ENCODE peak calls at places on chromosome 16, in four cellular contexts. G is breast epithelium, H is AG04450, V is H9. U is an unnamed sample.

GRCh38 chr16:30458561-30459394 is 13.1 kb upstream of the SEPHS2 start:
- DNase-seq in G (no peak), H (no peak), V (no peak), U (no peak)

GRCh38 chr16:15487336-15488284 is 53.2 kb downstream of the BMERB1 start:
- DNase-seq in G (no peak), H (no peak), V (no peak), U (no peak)

GRCh38 chr16:24822542-24822941 is 23.2 kb upstream of the SLC5A11 start:
- DNase-seq in G (no peak), H (no peak), V (no peak), U (no peak)

GRCh38 chr16:65062736-65063583 is 58.9 kb downstream of the CDH11 start:
- DNase-seq in G (no peak), H (no peak), V (no peak), U (no peak)

GRCh38 chr16:50591800-50592771 is 43.9 kb downstream of the NKD1 start:
- DNase-seq in G (peak), H (no peak), V (no peak), U (no peak)

GRCh38 chr16:25838724-25839186 is 147.0 kb downstream of the HS3ST4 start:
- DNase-seq in G (no peak), H (peak), V (peak), U (no peak)

GRCh38 chr16:76729525-76729924 is 452.3 kb downstream of the CNTNAP4 start:
- DNase-seq in G (no peak), H (no peak), V (no peak), U (no peak)

GRCh38 chr16:10265770-10266615 is 83.8 kb upstream of the GRIN2A start:
- DNase-seq in G (no peak), H (no peak), V (no peak), U (no peak)

GRCh38 chr16:10355589-10355988 is 30.3 kb upstream of the ATF7IP2 start:
- DNase-seq in G (no peak), H (no peak), V (no peak), U (no peak)

GRCh38 chr16:24568392-24568791 is 29.0 kb downstream of the RBBP6 start:
- DNase-seq in G (no peak), H (no peak), V (no peak), U (no peak)

GRCh38 chr16:68003031-68003430 is 3.7 kb upstream of the DPEP2 start:
- DNase-seq in G (no peak), H (no peak), V (no peak), U (no peak)

GRCh38 chr16:72877374-72878028 is 170.4 kb downstream of the ZFHX3 start:
- DNase-seq in G (no peak), H (no peak), V (no peak), U (no peak)

DNA sequence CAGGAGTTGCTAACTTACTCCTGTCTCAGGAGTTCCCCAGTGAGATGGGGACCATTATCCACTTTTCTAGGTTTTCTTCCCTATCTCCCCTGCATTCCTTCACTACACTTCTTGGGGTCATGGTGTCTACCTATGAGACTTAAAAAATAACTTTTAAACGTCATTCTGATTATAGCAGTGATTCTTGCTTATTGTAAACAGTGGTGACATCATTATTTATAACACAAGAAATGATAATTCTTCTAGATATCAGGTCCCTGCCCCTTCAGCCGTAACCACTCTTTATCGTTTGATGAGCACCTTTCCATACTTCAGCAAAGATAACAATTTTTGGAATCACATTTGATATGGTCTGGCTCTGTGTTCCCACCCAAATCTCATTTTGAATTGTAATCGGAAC is 27.2 kb upstream of the IRX3 start:
- DNase-seq in G (no peak), H (no peak), V (no peak), U (no peak)
- TF ChIP-seq CTCF in G (no peak), H (no peak), V (no peak), U (no peak)

DNA sequence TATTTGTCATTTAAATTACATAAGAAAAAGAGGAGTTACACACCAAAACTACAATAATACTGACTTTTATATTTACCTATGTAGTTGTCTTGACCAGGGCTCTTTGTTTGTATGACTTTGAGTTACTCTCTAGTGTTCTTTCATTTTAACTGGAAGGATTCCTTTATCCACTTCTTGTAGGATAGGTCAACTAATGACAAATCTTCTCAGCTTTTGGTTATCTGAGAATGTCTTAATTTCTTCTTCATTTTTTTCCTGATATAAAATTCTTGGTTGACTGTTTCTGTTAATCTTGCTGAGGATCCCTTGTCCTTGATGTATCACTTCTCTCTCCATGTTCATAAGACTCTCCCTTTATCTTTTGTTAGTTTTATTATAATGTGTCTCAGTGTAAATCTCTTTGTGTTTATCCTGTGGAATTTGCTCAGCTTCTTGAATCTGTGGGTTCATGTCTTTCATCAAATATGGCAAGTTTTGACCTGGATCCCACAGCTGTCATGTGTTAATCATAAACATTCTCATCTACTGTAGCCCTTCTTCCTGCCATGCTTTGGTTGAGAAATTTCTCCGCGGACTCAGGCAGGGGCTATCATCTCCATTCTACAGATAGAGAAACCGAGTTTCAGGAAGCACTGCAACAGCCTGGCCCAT is 5.4 kb downstream of the PRSS41 start:
- DNase-seq in G (no peak), H (no peak), V (no peak), U (no peak)
- TF ChIP-seq CTCF in G (no peak), H (no peak), V (no peak), U (no peak)

GRCh38 chr16:47018223-47018891 is 44.9 kb upstream of the DNAJA2 start:
- DNase-seq in G (peak), H (no peak), V (peak), U (no peak)

GRCh38 chr16:47013910-47014309 is 40.4 kb upstream of the DNAJA2 start:
- DNase-seq in G (no peak), H (no peak), V (peak), U (no peak)

GRCh38 chr16:47016700-47017133 is 43.2 kb upstream of the DNAJA2 start:
- DNase-seq in G (no peak), H (no peak), V (no peak), U (no peak)

GRCh38 chr16:47017636-47018035 is 44.2 kb upstream of the DNAJA2 start:
- DNase-seq in G (no peak), H (no peak), V (peak), U (no peak)

DNA sequence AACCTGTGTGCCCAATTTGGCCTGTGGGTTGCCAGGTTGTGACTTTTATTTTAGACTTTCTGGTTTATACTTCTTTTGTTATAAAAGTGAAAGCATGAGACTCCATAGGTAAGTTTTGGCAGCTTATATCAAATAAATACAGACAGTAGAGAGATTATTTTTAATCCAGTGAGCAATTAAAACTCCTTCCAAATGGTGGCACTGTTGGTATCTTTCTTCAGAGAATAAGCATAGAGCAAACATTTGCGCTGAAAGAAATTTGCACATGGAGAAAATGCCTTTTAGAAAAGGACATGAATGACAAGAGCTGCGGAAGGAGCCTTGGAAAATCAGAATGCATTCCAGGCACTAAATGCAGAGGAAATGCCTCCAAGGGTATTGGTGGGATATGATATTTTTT is 46.1 kb upstream of the DNAJA2 start:
- DNase-seq in G (no peak), H (no peak), V (no peak), U (no peak)
- TF ChIP-seq CTCF in G (no peak), H (peak), V (no peak), U (no peak)

GRCh38 chr16:3017806-3018506 is at the start of gene CLDN6:
- DNase-seq in G (no peak), H (no peak), V (peak), U (no peak)
- TF ChIP-seq CTCF in G (no peak), H (peak), V (peak), U (no peak)

DNA sequence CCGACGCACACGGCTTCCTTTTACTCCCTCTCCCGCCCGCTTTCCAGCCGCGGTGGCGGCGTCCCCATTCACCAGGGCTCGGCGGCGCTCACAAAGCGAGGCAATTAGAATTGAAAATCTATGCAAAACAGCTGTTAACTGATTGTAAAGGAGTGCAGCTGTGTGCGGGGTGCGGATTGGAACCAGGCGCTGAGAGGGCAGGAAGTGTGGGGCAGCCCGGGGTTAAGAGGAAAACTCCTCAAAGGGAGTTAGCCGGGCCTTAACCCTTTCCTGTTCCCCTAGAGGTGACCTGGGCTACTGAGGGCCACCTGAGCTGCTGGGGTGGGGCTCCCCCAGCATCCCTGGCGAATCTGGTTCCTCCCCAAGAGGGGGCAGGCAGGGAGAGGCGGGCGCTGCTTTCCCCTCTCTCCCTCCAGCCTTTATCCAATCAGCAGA is 5.8 kb upstream of the GSE1 start:
- DNase-seq in G (no peak), H (no peak), V (peak), U (no peak)
- TF ChIP-seq CTCF in G (no peak), H (no peak), V (peak), U (no peak)

GRCh38 chr16:71625113-71625850 is 702 bp upstream of the MARVELD3 start:
- DNase-seq in G (no peak), H (no peak), V (no peak), U (no peak)

GRCh38 chr16:71626858-71627213 is 852 bp downstream of the MARVELD3 start:
- DNase-seq in G (no peak), H (no peak), V (peak), U (no peak)

GRCh38 chr16:71627631-71628236 is 1.8 kb downstream of the MARVELD3 start:
- DNase-seq in G (no peak), H (no peak), V (no peak), U (no peak)

GRCh38 chr16:71628810-71629209 is 2.8 kb downstream of the MARVELD3 start:
- DNase-seq in G (peak), H (no peak), V (no peak), U (no peak)

GRCh38 chr16:71626018-71626857 is at the start of gene MARVELD3:
- DNase-seq in G (peak), H (no peak), V (peak), U (no peak)
- TF ChIP-seq CTCF in G (no peak), H (no peak), V (peak), U (no peak)

GRCh38 chr16:8905795-8906591 is 23.8 kb downstream of the LITAFD start:
- DNase-seq in G (no peak), H (no peak), V (peak), U (no peak)
- TF ChIP-seq CTCF in G (no peak), H (peak), V (peak), U (no peak)

DNA sequence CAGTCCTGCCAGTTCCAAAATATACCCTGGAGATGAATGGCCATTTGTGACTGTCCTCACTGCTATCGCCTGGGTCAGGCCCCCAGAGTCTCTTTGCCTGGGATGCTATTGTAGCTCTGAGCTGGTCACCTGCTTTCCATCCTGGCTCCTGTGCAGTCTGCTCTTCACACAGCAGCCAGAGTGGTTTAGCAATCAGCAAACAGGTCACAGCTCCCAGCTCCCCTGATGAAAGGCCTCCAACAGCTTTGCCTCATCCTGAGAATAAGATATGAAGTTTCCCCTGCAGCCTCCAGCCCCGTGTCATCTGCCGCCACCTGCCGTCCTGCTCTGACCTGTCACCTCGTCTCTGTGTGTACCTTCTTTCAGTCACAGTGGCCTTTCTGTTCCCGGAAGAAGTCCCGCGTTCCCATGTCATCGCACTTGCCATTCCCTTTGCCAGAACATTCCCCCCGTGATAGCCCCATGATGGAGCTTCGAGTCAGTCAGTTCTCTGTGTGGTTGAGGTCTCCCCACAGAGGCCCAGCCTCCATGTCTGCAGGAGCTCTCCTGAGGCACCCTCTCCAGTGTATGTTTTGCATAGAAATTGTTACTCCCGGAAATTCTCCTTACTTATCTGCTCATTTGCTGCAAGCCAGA is 281.5 kb downstream of the SNX29 start:
- DNase-seq in G (no peak), H (no peak), V (peak), U (no peak)
- TF ChIP-seq CTCF in G (no peak), H (no peak), V (peak), U (no peak)

GRCh38 chr16:57419506-57419905 is 14.9 kb downstream of the CCL17 start:
- DNase-seq in G (no peak), H (no peak), V (no peak), U (no peak)
- TF ChIP-seq CTCF in G (no peak), H (no peak), V (no peak), U (no peak)